ENCODE peak calls at places on chromosomes 11 and 22, in seven cellular contexts. X, U, W, T, D, O and N are unnamed samples.

GRCh38 chr11:75346912-75347647 is 4.4 kb downstream of the ARRB1 start:
- DNase-seq in X (no peak), U (no peak), W (no peak), T (peak; percentile 26), D (no peak), O (peak; percentile 51), N (peak; percentile 54)

GRCh38 chr11:65429069-65429681 is 6.6 kb downstream of the NEAT1 start:
- DNase-seq in X (no peak), U (peak; percentile 23), W (no peak), T (peak; percentile 70), D (no peak), O (peak; percentile 53), N (no peak)

GRCh38 chr11:32259641-32260081 is 168.8 kb downstream of the RCN1 start:
- DNase-seq in X (peak; percentile 22), U (no peak), W (peak; percentile 4), T (no peak), D (no peak), O (peak; percentile 3), N (peak; percentile 66)

GRCh38 chr11:79052539-79052938 is 388.3 kb downstream of the TENM4 start:
- DNase-seq in X (no peak), U (no peak), W (no peak), T (peak; percentile 28), D (no peak), O (peak; percentile 21), N (no peak)

GRCh38 chr11:114308689-114309089 is 12.5 kb downstream of the NNMT start:
- DNase-seq in X (no peak), U (no peak), W (no peak), T (no peak), D (no peak), O (peak; percentile 58), N (peak; percentile 42)

GRCh38 chr11:13391217-13391616 is 71.8 kb downstream of the BTBD10 start:
- DNase-seq in X (no peak), U (no peak), W (no peak), T (no peak), D (no peak), O (no peak), N (no peak)

GRCh38 chr11:128532016-128532570 is 55.3 kb downstream of the ETS1 start:
- DNase-seq in X (no peak), U (no peak), W (peak; percentile 73), T (no peak), D (no peak), O (peak; percentile 51), N (no peak)

GRCh38 chr22:19962909-19963806 is 21.5 kb upstream of the TXNRD2 start:
- DNase-seq in X (peak; percentile 90), U (no peak), W (no peak), T (peak; percentile 43), D (no peak), O (peak; percentile 95), N (peak; percentile 89)

GRCh38 chr22:50084570-50084969 is 656 bp downstream of the MLC1 start:
- DNase-seq in X (no peak), U (no peak), W (no peak), T (no peak), D (no peak), O (no peak), N (no peak)

GRCh38 chr11:129652828-129653227 is 162.8 kb upstream of the TMEM45B start:
- DNase-seq in X (peak; percentile 38), U (no peak), W (no peak), T (peak; percentile 79), D (no peak), O (no peak), N (no peak)

GRCh38 chr11:61949169-61950034 is 749 bp upstream of the BEST1 start:
- DNase-seq in X (peak; percentile 74), U (no peak), W (peak; percentile 78), T (peak; percentile 76), D (no peak), O (peak; percentile 86), N (peak; percentile 77)

GRCh38 chr22:37611202-37611601 is 2.6 kb downstream of the GGA1 start:
- DNase-seq in X (no peak), U (no peak), W (no peak), T (no peak), D (no peak), O (no peak), N (no peak)

GRCh38 chr11:26062665-26063064 is 269.3 kb upstream of the ANO3 start:
- DNase-seq in X (no peak), U (no peak), W (no peak), T (no peak), D (no peak), O (no peak), N (no peak)

GRCh38 chr11:26065944-26066343 is 266.0 kb upstream of the ANO3 start:
- DNase-seq in X (no peak), U (no peak), W (no peak), T (peak; percentile 69), D (no peak), O (no peak), N (no peak)

GRCh38 chr11:26063915-26064314 is 268.0 kb upstream of the ANO3 start:
- DNase-seq in X (no peak), U (no peak), W (no peak), T (no peak), D (no peak), O (no peak), N (no peak)
- H3K27ac ChIP-seq in X (no peak overlapping the region), U (no peak overlapping the region), W (no peak overlapping the region), T (no peak overlapping the region), D (no peak overlapping the region), O (no peak overlapping the region), N (no peak overlapping the region)

DNA sequence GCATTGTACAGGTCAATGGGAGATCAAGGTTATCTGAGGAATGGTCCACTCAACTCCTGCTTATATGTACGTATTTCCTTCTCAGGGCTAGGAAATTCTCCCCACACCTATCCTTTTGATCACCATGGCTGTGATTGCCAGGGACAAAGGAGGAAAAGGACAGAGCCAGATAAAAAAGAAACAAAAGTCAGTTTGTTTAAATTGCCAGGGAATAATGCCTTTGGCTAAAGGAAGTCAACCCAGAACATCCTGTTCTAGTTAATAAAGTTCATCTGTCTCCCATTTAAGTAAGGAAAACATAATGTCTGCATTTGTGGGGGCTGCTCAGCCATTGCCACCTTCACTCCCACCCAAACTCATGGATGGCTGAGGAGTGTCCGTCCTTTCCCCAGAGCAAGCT is 124.7 kb downstream of the ME3 start:
- DNase-seq in X (no peak), U (no peak), W (no peak), T (peak; percentile 59), D (no peak), O (no peak), N (no peak)
- H3K27ac ChIP-seq in X (peak overlapping the region; percentile 66), U (peak overlapping the region; percentile 17), W (no peak overlapping the region), T (peak overlapping the region; percentile 73), D (no peak overlapping the region), O (no peak overlapping the region), N (peak overlapping the region; percentile 83)

GRCh38 chr11:64321533-64321932 is 3.6 kb downstream of the PRDX5 start:
- DNase-seq in X (peak; percentile 71), U (no peak), W (no peak), T (no peak), D (no peak), O (peak; percentile 71), N (peak; percentile 81)
- H3K27ac ChIP-seq in X (peak overlapping the region; percentile 100), U (peak overlapping the region; percentile 75), W (no peak overlapping the region), T (no peak overlapping the region), D (no peak overlapping the region), O (no peak overlapping the region), N (no peak overlapping the region)

DNA sequence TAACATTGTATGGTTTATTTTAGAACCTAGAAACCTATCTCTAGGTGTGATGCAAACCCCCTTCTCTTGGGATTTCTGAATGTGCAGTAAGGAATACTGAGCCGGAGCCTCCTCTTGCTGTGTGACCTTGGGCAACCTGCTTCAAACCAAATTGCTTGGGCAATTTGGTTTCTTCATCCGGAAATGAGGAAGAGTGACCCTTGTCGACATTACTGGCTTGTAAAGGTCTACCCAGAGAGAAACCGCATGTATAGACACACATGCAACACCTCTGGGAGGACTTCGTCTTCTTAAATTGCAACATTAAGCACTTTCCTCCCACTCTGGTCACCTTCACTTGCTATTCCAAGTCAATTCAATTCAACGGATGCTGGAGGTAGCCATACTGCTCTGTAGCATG is 19.6 kb upstream of the TP53I11 start:
- DNase-seq in X (no peak), U (no peak), W (no peak), T (no peak), D (no peak), O (no peak), N (no peak)
- H3K27ac ChIP-seq in X (no peak overlapping the region), U (no peak overlapping the region), W (no peak overlapping the region), T (no peak overlapping the region), D (no peak overlapping the region), O (no peak overlapping the region), N (no peak overlapping the region)

GRCh38 chr22:46535876-46536558 is 1.4 kb downstream of the CELSR1 start:
- DNase-seq in X (no peak), U (no peak), W (no peak), T (no peak), D (no peak), O (no peak), N (no peak)
- H3K27ac ChIP-seq in X (peak overlapping the region; percentile 95), U (no peak overlapping the region), W (no peak overlapping the region), T (no peak overlapping the region), D (no peak overlapping the region), O (no peak overlapping the region), N (no peak overlapping the region)

GRCh38 chr11:111785076-111785475 is 18.9 kb upstream of the PPP2R1B start:
- DNase-seq in X (no peak), U (no peak), W (no peak), T (no peak), D (no peak), O (no peak), N (no peak)

GRCh38 chr11:111782109-111782784 is 16.1 kb upstream of the PPP2R1B start:
- DNase-seq in X (no peak), U (no peak), W (no peak), T (peak; percentile 17), D (no peak), O (no peak), N (no peak)

GRCh38 chr11:111788464-111788863 is 22.3 kb upstream of the PPP2R1B start:
- DNase-seq in X (no peak), U (no peak), W (no peak), T (no peak), D (no peak), O (no peak), N (no peak)

GRCh38 chr11:111788051-111788450 is 21.9 kb upstream of the PPP2R1B start:
- DNase-seq in X (no peak), U (no peak), W (no peak), T (no peak), D (no peak), O (no peak), N (no peak)

DNA sequence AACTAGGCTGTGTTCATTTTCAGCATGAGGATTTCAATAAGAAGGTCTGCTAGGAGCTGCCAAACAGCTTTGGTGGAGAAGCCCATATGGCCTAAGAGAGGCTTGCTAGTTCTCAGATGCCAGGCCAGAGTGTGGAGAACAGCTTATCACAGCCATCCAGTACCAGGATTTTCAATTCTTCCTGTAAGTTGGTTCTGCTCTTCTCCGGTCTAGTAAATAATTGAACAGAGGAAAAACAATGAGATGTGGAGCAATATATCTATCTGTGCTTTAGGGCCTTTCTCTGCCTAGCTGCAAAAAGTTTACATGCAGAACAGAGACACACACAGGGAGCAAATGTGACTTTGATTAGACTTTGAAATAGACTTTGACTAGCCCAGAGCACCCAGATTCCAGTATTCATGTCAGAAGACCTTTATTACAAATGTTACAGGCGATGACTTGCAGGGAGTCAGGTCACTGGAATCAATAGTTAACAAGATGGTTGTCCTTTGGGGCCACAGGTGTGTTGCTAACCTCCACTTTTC is 19.8 kb upstream of the PPP2R1B start:
- DNase-seq in X (no peak), U (no peak), W (no peak), T (no peak), D (no peak), O (no peak), N (no peak)
- H3K27ac ChIP-seq in X (no peak overlapping the region), U (no peak overlapping the region), W (no peak overlapping the region), T (no peak overlapping the region), D (no peak overlapping the region), O (no peak overlapping the region), N (peak overlapping the region; percentile 89)